ENCODE peak calls at places on chromosome 22, in eight cellular contexts. One of them, this sample, is unnamed.

GRCh38 chr22:49323751-49324415 is 503.8 kb downstream of the BRD1 start:
- DNase-seq in A549: no peak
- DNase-seq in tibial nerve: no peak
- DNase-seq in GM12878: no peak
- DNase-seq in SK-N-SH: no peak
- DNase-seq in ovary: no peak
- DNase-seq in sigmoid colon: no peak
- DNase-seq in stomach: peak; percentile 14
- DNase-seq in this sample: no peak

GRCh38 chr22:40326905-40327735 is 19.2 kb upstream of the ADSL start:
- DNase-seq in A549: no peak
- DNase-seq in tibial nerve: no peak
- DNase-seq in GM12878: no peak
- DNase-seq in SK-N-SH: no peak
- DNase-seq in ovary: no peak
- DNase-seq in sigmoid colon: no peak
- DNase-seq in stomach: no peak
- DNase-seq in this sample: no peak

GRCh38 chr22:23305922-23306374 is 125.6 kb downstream of the BCR start:
- DNase-seq in A549: no peak
- DNase-seq in tibial nerve: peak; percentile 64
- DNase-seq in GM12878: no peak
- DNase-seq in SK-N-SH: peak; percentile 75
- DNase-seq in ovary: peak; percentile 89
- DNase-seq in sigmoid colon: peak; percentile 90
- DNase-seq in stomach: peak; percentile 72
- DNase-seq in this sample: peak; percentile 33

GRCh38 chr22:38406617-38407016 is 48.4 kb downstream of the KCNJ4 start:
- DNase-seq in A549: no peak
- DNase-seq in tibial nerve: no peak
- DNase-seq in GM12878: no peak
- DNase-seq in SK-N-SH: no peak
- DNase-seq in ovary: no peak
- DNase-seq in sigmoid colon: no peak
- DNase-seq in stomach: no peak
- DNase-seq in this sample: no peak

GRCh38 chr22:38295863-38296262 is 21.4 kb downstream of the CSNK1E start:
- DNase-seq in A549: no peak
- DNase-seq in tibial nerve: no peak
- DNase-seq in GM12878: no peak
- DNase-seq in SK-N-SH: no peak
- DNase-seq in ovary: no peak
- DNase-seq in sigmoid colon: no peak
- DNase-seq in stomach: no peak
- DNase-seq in this sample: no peak

GRCh38 chr22:29824677-29825076 is 13.4 kb downstream of the ASCC2 start:
- DNase-seq in A549: no peak
- DNase-seq in tibial nerve: peak; percentile 42
- DNase-seq in GM12878: no peak
- DNase-seq in SK-N-SH: no peak
- DNase-seq in ovary: peak; percentile 31
- DNase-seq in sigmoid colon: peak; percentile 72
- DNase-seq in stomach: peak; percentile 94
- DNase-seq in this sample: no peak

GRCh38 chr22:40044102-40044869 is 49.5 kb downstream of the FAM83F start:
- DNase-seq in A549: peak; percentile 98
- DNase-seq in tibial nerve: peak; percentile 96
- DNase-seq in GM12878: peak; percentile 99
- DNase-seq in SK-N-SH: peak; percentile 89
- DNase-seq in ovary: peak; percentile 98
- DNase-seq in sigmoid colon: peak; percentile 99
- DNase-seq in stomach: peak; percentile 98
- DNase-seq in this sample: peak; percentile 98

GRCh38 chr22:48431536-48432315 is 1395.9 kb downstream of the BRD1 start:
- DNase-seq in A549: peak; percentile 35
- DNase-seq in tibial nerve: no peak
- DNase-seq in GM12878: no peak
- DNase-seq in SK-N-SH: no peak
- DNase-seq in ovary: peak; percentile 1
- DNase-seq in sigmoid colon: no peak
- DNase-seq in stomach: no peak
- DNase-seq in this sample: no peak

GRCh38 chr22:27578937-27579617 is 222.5 kb downstream of the MN1 start:
- DNase-seq in A549: no peak
- DNase-seq in tibial nerve: no peak
- DNase-seq in GM12878: no peak
- DNase-seq in SK-N-SH: no peak
- DNase-seq in ovary: no peak
- DNase-seq in sigmoid colon: no peak
- DNase-seq in stomach: no peak
- DNase-seq in this sample: no peak

DNA sequence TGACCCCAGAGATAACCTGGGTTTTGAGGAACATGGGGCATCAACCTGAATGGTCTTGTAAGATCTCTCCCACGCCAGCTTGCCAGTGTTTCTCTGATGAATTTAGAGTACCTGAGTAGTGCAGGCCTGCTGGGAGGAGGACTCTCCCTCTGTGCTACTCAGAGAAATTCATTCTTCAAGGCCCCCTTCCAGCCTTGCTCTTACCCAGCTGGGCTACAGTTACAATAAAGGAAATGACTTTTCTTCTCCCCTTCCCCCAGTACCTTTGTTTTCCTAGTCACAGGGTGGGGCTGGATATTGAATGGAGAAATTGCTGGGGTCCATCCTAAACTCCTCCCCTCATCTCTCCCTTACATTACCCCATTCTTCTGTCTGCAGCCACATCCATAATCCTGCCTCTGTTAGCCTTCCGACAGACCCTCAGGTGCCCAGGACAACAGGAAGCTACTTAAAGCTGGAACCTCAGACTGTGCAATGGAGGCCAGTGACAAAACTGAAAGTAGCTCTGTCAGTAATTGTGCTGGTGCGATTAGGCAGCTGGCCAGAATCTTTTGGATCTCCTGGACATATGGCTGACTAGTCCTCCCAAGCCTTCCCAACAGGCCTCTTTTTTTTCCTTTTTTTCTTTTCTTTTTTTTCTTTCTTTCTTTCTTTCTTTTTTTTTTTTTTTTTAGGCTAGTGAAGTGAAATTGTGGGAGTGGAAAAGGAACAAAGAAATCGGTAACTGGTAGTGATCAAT is 17.5 kb downstream of the LIMK2 start:
- DNase-seq in A549: no peak
- DNase-seq in tibial nerve: peak; percentile 42
- DNase-seq in GM12878: no peak
- DNase-seq in SK-N-SH: peak; percentile 46
- DNase-seq in ovary: peak; percentile 74
- DNase-seq in sigmoid colon: peak; percentile 84
- DNase-seq in stomach: peak; percentile 81
- DNase-seq in this sample: peak; percentile 78
- TF ChIP-seq EP300 in A549: no peak
- TF ChIP-seq EP300 in tibial nerve: no peak
- TF ChIP-seq EP300 in GM12878: no peak
- TF ChIP-seq EP300 in SK-N-SH: no peak
- TF ChIP-seq EP300 in ovary: no peak
- TF ChIP-seq EP300 in sigmoid colon: no peak
- TF ChIP-seq EP300 in stomach: no peak
- TF ChIP-seq EP300 in this sample: no peak

GRCh38 chr22:37235897-37236607 is 8.0 kb downstream of the RAC2 start:
- DNase-seq in A549: no peak
- DNase-seq in tibial nerve: no peak
- DNase-seq in GM12878: no peak
- DNase-seq in SK-N-SH: no peak
- DNase-seq in ovary: no peak
- DNase-seq in sigmoid colon: peak; percentile 33
- DNase-seq in stomach: no peak
- DNase-seq in this sample: peak; percentile 3
- TF ChIP-seq EP300 in A549: no peak
- TF ChIP-seq EP300 in tibial nerve: no peak
- TF ChIP-seq EP300 in GM12878: no peak
- TF ChIP-seq EP300 in SK-N-SH: no peak
- TF ChIP-seq EP300 in ovary: no peak
- TF ChIP-seq EP300 in sigmoid colon: no peak
- TF ChIP-seq EP300 in stomach: no peak
- TF ChIP-seq EP300 in this sample: no peak

GRCh38 chr22:19522881-19523239 is 1.4 kb downstream of the CLDN5 start:
- DNase-seq in A549: no peak
- DNase-seq in tibial nerve: no peak
- DNase-seq in GM12878: no peak
- DNase-seq in SK-N-SH: no peak
- DNase-seq in ovary: no peak
- DNase-seq in sigmoid colon: no peak
- DNase-seq in stomach: no peak
- DNase-seq in this sample: no peak
- TF ChIP-seq EP300 in A549: no peak
- TF ChIP-seq EP300 in tibial nerve: no peak
- TF ChIP-seq EP300 in GM12878: no peak
- TF ChIP-seq EP300 in SK-N-SH: no peak
- TF ChIP-seq EP300 in ovary: no peak
- TF ChIP-seq EP300 in sigmoid colon: no peak
- TF ChIP-seq EP300 in stomach: no peak
- TF ChIP-seq EP300 in this sample: no peak

DNA sequence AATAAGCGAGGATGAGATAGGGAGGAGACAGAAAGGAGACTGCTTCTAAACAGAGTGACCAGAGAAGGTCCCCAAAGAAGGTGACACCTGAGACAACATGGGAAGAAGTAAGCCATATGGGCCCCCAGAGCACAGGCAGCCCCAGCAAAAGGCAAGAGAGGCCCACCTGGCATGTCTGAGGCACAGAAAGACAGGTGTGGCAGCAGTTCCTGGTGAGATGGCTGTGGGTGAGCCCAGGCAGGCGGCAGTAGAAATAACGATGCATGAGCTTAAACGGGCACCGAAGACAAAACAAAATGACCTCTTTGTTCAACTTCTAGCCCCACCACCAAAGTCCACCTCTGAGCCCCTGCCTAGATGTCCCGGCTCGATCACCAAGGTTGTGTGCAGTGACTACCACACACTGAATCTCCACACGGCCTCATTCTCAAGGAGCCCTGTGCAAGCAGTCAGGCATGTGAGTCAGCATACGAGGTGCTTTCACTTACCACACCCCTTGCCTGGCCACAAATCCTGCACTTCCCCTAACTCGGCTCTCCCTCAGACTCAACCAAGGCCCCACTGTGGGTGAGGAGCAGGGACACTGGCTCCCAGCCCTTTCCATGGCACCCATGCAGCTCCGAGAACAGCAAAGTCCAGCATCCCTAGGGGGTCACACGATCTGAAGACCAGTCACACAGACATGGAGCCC is 77.6 kb downstream of the PACSIN2 start:
- DNase-seq in A549: peak; percentile 71
- DNase-seq in tibial nerve: no peak
- DNase-seq in GM12878: no peak
- DNase-seq in SK-N-SH: no peak
- DNase-seq in ovary: no peak
- DNase-seq in sigmoid colon: peak; percentile 81
- DNase-seq in stomach: peak; percentile 74
- DNase-seq in this sample: peak; percentile 70
- TF ChIP-seq EP300 in A549: no peak
- TF ChIP-seq EP300 in tibial nerve: peak; percentile 12
- TF ChIP-seq EP300 in GM12878: no peak
- TF ChIP-seq EP300 in SK-N-SH: no peak
- TF ChIP-seq EP300 in ovary: no peak
- TF ChIP-seq EP300 in sigmoid colon: no peak
- TF ChIP-seq EP300 in stomach: no peak
- TF ChIP-seq EP300 in this sample: no peak

GRCh38 chr22:26416670-26417270 is 12.3 kb upstream of the ASPHD2 start:
- DNase-seq in A549: no peak
- DNase-seq in tibial nerve: no peak
- DNase-seq in GM12878: no peak
- DNase-seq in SK-N-SH: no peak
- DNase-seq in ovary: no peak
- DNase-seq in sigmoid colon: no peak
- DNase-seq in stomach: no peak
- DNase-seq in this sample: no peak
- TF ChIP-seq EP300 in A549: no peak
- TF ChIP-seq EP300 in tibial nerve: peak; percentile 19
- TF ChIP-seq EP300 in GM12878: no peak
- TF ChIP-seq EP300 in SK-N-SH: no peak
- TF ChIP-seq EP300 in ovary: no peak
- TF ChIP-seq EP300 in sigmoid colon: no peak
- TF ChIP-seq EP300 in stomach: no peak
- TF ChIP-seq EP300 in this sample: no peak

GRCh38 chr22:32702421-32702820 is 99.1 kb upstream of the TIMP3 start:
- DNase-seq in A549: no peak
- DNase-seq in tibial nerve: no peak
- DNase-seq in GM12878: no peak
- DNase-seq in SK-N-SH: no peak
- DNase-seq in ovary: no peak
- DNase-seq in sigmoid colon: no peak
- DNase-seq in stomach: no peak
- DNase-seq in this sample: no peak

GRCh38 chr22:32707971-32708370 is 93.5 kb upstream of the TIMP3 start:
- DNase-seq in A549: no peak
- DNase-seq in tibial nerve: no peak
- DNase-seq in GM12878: no peak
- DNase-seq in SK-N-SH: no peak
- DNase-seq in ovary: no peak
- DNase-seq in sigmoid colon: no peak
- DNase-seq in stomach: no peak
- DNase-seq in this sample: no peak

GRCh38 chr22:32708835-32709234 is 92.7 kb upstream of the TIMP3 start:
- DNase-seq in A549: no peak
- DNase-seq in tibial nerve: no peak
- DNase-seq in GM12878: no peak
- DNase-seq in SK-N-SH: no peak
- DNase-seq in ovary: no peak
- DNase-seq in sigmoid colon: no peak
- DNase-seq in stomach: no peak
- DNase-seq in this sample: no peak

GRCh38 chr22:32710896-32711295 is 90.6 kb upstream of the TIMP3 start:
- DNase-seq in A549: no peak
- DNase-seq in tibial nerve: no peak
- DNase-seq in GM12878: no peak
- DNase-seq in SK-N-SH: no peak
- DNase-seq in ovary: no peak
- DNase-seq in sigmoid colon: no peak
- DNase-seq in stomach: no peak
- DNase-seq in this sample: no peak

DNA sequence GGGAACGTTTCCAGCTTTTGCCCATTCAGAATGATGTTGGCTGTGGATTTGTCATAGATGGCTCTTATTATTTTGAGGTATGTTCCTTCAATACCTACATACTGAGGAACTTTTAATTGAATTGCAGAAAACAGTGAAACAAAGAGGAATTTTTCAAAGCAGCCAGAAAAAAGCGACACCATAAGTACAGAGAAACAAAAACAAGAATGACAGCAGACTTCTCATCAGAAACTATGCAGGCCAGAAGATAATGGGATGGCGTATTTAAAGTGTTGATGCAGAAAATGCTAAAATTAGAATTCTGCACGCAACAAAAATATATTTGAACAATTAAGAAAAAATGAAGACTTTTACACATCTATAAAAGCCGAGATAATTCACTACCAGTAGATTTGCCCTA is 95.4 kb upstream of the TIMP3 start:
- DNase-seq in A549: peak; percentile 10
- DNase-seq in tibial nerve: no peak
- DNase-seq in GM12878: no peak
- DNase-seq in SK-N-SH: no peak
- DNase-seq in ovary: no peak
- DNase-seq in sigmoid colon: no peak
- DNase-seq in stomach: no peak
- DNase-seq in this sample: no peak
- TF ChIP-seq EP300 in A549: no peak
- TF ChIP-seq EP300 in tibial nerve: no peak
- TF ChIP-seq EP300 in GM12878: no peak
- TF ChIP-seq EP300 in SK-N-SH: no peak
- TF ChIP-seq EP300 in ovary: no peak
- TF ChIP-seq EP300 in sigmoid colon: no peak
- TF ChIP-seq EP300 in stomach: no peak
- TF ChIP-seq EP300 in this sample: no peak